ENCODE peak calls at places on chromosome 17, in five cellular contexts. P is NCI-H1092; V is RCC 7860; C is activated CD4-positive, alpha-beta T cell treated with anti-CD3 and anti-CD28 coated beads for 24 hours; L is NCI-H524 treated with DMSO at 0.1 percent for 48 hours. G is an unnamed sample.
A peak's percentile ranks its signal among the peaks of the same experiment; 100 is the strongest.

GRCh38 chr17:57735707-57736106 is 9.4 kb downstream of the CCDC182 start:
- DNase-seq in P (no peak), V (no peak), C (no peak), L (peak; percentile 46), G (peak; percentile 38)

GRCh38 chr17:1182831-1183578 is 3.2 kb upstream of the ABR start:
- DNase-seq in C (no peak), P (no peak), V (peak; percentile 67), L (peak; percentile 32), G (no peak)

GRCh38 chr17:64706224-64707076 is 44.3 kb upstream of the SMURF2 start:
- DNase-seq in L (no peak), P (no peak), V (peak; percentile 83), C (no peak), G (no peak)

GRCh38 chr17:81854974-81855774 is 5.2 kb downstream of the P4HB start:
- DNase-seq in C (no peak), L (no peak), V (no peak), P (no peak), G (no peak)

GRCh38 chr17:72640415-72641165 is 451.9 kb downstream of the SLC39A11 start:
- DNase-seq in C (no peak), P (no peak), L (no peak), V (no peak), G (no peak)

GRCh38 chr17:44918006-44918405 is 2.7 kb upstream of the GFAP start:
- DNase-seq in V (no peak), L (no peak), P (no peak), C (no peak), G (no peak)

GRCh38 chr17:44191941-44192496 is 5.2 kb downstream of the TMUB2 start:
- DNase-seq in L (no peak), C (no peak), P (no peak), V (no peak), G (no peak)

GRCh38 chr17:21019976-21020575 is 22.7 kb downstream of the USP22 start:
- DNase-seq in L (peak; percentile 56), P (no peak), V (no peak), C (no peak), G (peak; percentile 14)

GRCh38 chr17:66416207-66416940 is 114.0 kb downstream of the PRKCA start:
- DNase-seq in P (no peak), C (no peak), V (no peak), L (peak; percentile 88), G (no peak)

GRCh38 chr17:79836952-79837887 is 2.0 kb downstream of the CBX4 start:
- DNase-seq in C (no peak), V (peak; percentile 47), L (no peak), P (no peak), G (no peak)

GRCh38 chr17:38454528-38454927 is 26.3 kb downstream of the ARHGAP23 start:
- DNase-seq in V (peak; percentile 81), C (no peak), L (no peak), P (no peak), G (no peak)